ENCODE peak calls at places on chromosome 18, in four cellular contexts. Q is WTC11, I is K562, F is GM12878. W is an unnamed sample.

GRCh38 chr18:2338601-2339000 is 232.7 kb downstream of the METTL4 start:
- DNase-seq in Q (no peak), I (no peak), F (no peak), W (no peak)

GRCh38 chr18:13370995-13371625 is 152.6 kb downstream of the LDLRAD4 start:
- DNase-seq in Q (no peak), I (no peak), F (no peak), W (no peak)

GRCh38 chr18:14746897-14747296 is 1.1 kb upstream of the ANKRD30B start:
- DNase-seq in Q (no peak), I (no peak), F (no peak), W (no peak)

GRCh38 chr18:24076950-24077349 is 61.9 kb upstream of the CABYR start:
- DNase-seq in Q (no peak), I (no peak), F (no peak), W (no peak)

GRCh38 chr18:63773616-63774015 is 1.6 kb upstream of the SERPINB7 start:
- DNase-seq in Q (no peak), I (no peak), F (no peak), W (no peak)

GRCh38 chr18:79471048-79471447 is 75.3 kb downstream of the NFATC1 start:
- DNase-seq in Q (no peak), I (no peak), F (no peak), W (no peak)

GRCh38 chr18:64806232-64806631 is 657.3 kb upstream of the LINC00305 start:
- DNase-seq in Q (no peak), I (no peak), F (no peak), W (no peak)

GRCh38 chr18:79887181-79888000 is 64.1 kb downstream of the SLC66A2 start:
- DNase-seq in Q (no peak), I (no peak), F (no peak), W (no peak)

GRCh38 chr18:78627546-78628315 is 351.9 kb upstream of the SALL3 start:
- DNase-seq in Q (no peak), I (no peak), F (no peak), W (no peak)

GRCh38 chr18:41761329-41762028 is 193.6 kb upstream of the PIK3C3 start:
- DNase-seq in Q (no peak), I (no peak), F (no peak), W (no peak)

GRCh38 chr18:40949138-40949949 is 1005.7 kb upstream of the PIK3C3 start:
- DNase-seq in Q (no peak), I (no peak), F (no peak), W (no peak)

GRCh38 chr18:2895391-2895790 is 48.6 kb downstream of the EMILIN2 start:
- DNase-seq in Q (no peak), I (no peak), F (no peak), W (no peak)

GRCh38 chr18:6362559-6363129 is 52.1 kb downstream of the L3MBTL4 start:
- DNase-seq in Q (no peak), I (peak; percentile 28), F (no peak), W (no peak)

GRCh38 chr18:64710105-64710861 is 561.4 kb upstream of the LINC00305 start:
- DNase-seq in Q (no peak), I (no peak), F (no peak), W (no peak)

GRCh38 chr18:66548747-66549146 is 55.1 kb downstream of the CDH19 start:
- DNase-seq in Q (no peak), I (no peak), F (no peak), W (no peak)

GRCh38 chr18:51568151-51568550 is 370.7 kb upstream of the MEX3C start:
- DNase-seq in Q (no peak), I (no peak), F (no peak), W (no peak)

GRCh38 chr18:58952871-58953270 is 88.2 kb downstream of the ZNF532 start:
- DNase-seq in Q (no peak), I (no peak), F (no peak), W (peak; percentile 56)

GRCh38 chr18:60891936-60892335 is 441.3 kb upstream of the CDH20 start:
- DNase-seq in Q (no peak), I (no peak), F (no peak), W (no peak)

GRCh38 chr18:42649636-42650035 is 465.8 kb downstream of the RIT2 start:
- DNase-seq in Q (no peak), I (no peak), F (no peak), W (no peak)

GRCh38 chr18:26493021-26493420 is 55.3 kb downstream of the KCTD1 start:
- DNase-seq in Q (no peak), I (no peak), F (no peak), W (no peak)

GRCh38 chr18:8998481-8999217 is 103.8 kb upstream of the NDUFV2 start:
- DNase-seq in Q (no peak), I (peak; percentile 40), F (no peak), W (no peak)

GRCh38 chr18:55579471-55579870 is 8.5 kb downstream of the TCF4 start:
- DNase-seq in Q (no peak), I (no peak), F (no peak), W (no peak)

GRCh38 chr18:69402219-69402989 is 1.7 kb downstream of the DOK6 start:
- DNase-seq in Q (peak; percentile 29), I (no peak), F (no peak), W (peak; percentile 7)

GRCh38 chr18:28175930-28176673 is 828 bp downstream of the CDH2 start:
- DNase-seq in Q (peak; percentile 46), I (no peak), F (no peak), W (no peak)

GRCh38 chr18:46311491-46311890 is 207.3 kb downstream of the HAUS1 start:
- DNase-seq in Q (no peak), I (no peak), F (no peak), W (no peak)

GRCh38 chr18:56825312-56825711 is 174.2 kb downstream of the WDR7 start:
- DNase-seq in Q (no peak), I (no peak), F (no peak), W (no peak)

GRCh38 chr18:35582899-35583558 is 1.5 kb downstream of the GALNT1 start:
- DNase-seq in Q (no peak), I (no peak), F (no peak), W (peak; percentile 55)

GRCh38 chr18:68520406-68521075 is 194.4 kb downstream of the TMX3 start:
- DNase-seq in Q (no peak), I (no peak), F (no peak), W (no peak)

GRCh38 chr18:58208207-58208944 is 164.3 kb downstream of the NEDD4L start:
- DNase-seq in Q (no peak), I (no peak), F (no peak), W (no peak)

GRCh38 chr18:6219116-6219717 is 195.5 kb downstream of the L3MBTL4 start:
- DNase-seq in Q (peak; percentile 77), I (peak; percentile 36), F (no peak), W (peak; percentile 24)

GRCh38 chr18:56650056-56650455 is 1.1 kb upstream of the WDR7 start:
- DNase-seq in Q (no peak), I (no peak), F (no peak), W (no peak)

GRCh38 chr18:28916436-28916835 is 739.5 kb upstream of the CDH2 start:
- DNase-seq in Q (no peak), I (no peak), F (no peak), W (no peak)

GRCh38 chr18:8046421-8046820 is 479.3 kb downstream of the PTPRM start:
- DNase-seq in Q (no peak), I (no peak), F (no peak), W (no peak)

GRCh38 chr18:5144629-5145028 is 52.4 kb downstream of the AKAIN1 start:
- DNase-seq in Q (no peak), I (no peak), F (no peak), W (no peak)

GRCh38 chr18:58052960-58053359 is 8.9 kb downstream of the NEDD4L start:
- DNase-seq in Q (no peak), I (no peak), F (no peak), W (no peak)

GRCh38 chr18:59140287-59140885 is 702 bp downstream of the SEC11C start:
- DNase-seq in Q (peak; percentile 22), I (peak; percentile 31), F (no peak), W (peak; percentile 32)

GRCh38 chr18:57881818-57882413 is 78.8 kb upstream of the ATP8B1 start:
- DNase-seq in Q (peak; percentile 59), I (peak; percentile 33), F (peak; percentile 32), W (peak; percentile 75)

GRCh38 chr18:76459312-76459686 is 35.7 kb downstream of the ZNF516 start:
- DNase-seq in Q (no peak), I (no peak), F (no peak), W (no peak)
- TF ChIP-seq CREM in Q (no peak), I (no peak), F (no peak), W (no peak)

DNA sequence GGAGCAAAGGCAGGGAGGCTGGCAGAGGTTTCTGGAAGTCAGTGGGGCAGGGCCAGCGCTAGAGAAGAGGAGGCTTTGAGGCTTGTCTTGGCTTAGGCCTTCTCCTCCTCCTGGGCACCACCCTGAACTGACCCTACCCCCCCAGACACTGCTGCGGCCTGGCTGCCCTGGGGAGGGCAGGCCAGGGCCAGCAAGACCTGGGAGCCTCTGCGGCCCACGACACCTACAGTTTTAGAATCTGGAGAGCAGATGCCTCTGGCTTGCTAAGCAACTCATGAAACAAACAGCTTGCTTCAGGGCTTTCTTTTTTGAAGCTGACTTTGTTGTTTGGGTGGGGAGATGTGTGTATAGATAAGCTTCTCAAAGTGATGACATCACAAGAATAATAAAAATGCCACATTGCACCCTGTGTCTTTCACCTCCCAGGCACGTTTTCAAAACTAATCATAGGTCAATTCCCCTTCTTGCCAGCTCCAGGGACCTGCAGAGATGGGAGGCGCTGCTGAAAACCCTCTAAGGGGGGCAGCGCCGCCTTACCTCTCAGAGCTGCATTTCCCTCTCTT is 46.2 kb upstream of the SMAD7 start:
- DNase-seq in Q (no peak), I (no peak), F (no peak), W (peak; percentile 47)
- TF ChIP-seq ESRRA in Q (no peak), I (no peak), F (no peak), W (no peak)

GRCh38 chr18:33128581-33128980 is 311.9 kb downstream of the CCDC178 start:
- DNase-seq in Q (no peak), I (no peak), F (no peak), W (no peak)
- TF ChIP-seq CREM in Q (no peak), I (no peak), F (no peak), W (no peak)

DNA sequence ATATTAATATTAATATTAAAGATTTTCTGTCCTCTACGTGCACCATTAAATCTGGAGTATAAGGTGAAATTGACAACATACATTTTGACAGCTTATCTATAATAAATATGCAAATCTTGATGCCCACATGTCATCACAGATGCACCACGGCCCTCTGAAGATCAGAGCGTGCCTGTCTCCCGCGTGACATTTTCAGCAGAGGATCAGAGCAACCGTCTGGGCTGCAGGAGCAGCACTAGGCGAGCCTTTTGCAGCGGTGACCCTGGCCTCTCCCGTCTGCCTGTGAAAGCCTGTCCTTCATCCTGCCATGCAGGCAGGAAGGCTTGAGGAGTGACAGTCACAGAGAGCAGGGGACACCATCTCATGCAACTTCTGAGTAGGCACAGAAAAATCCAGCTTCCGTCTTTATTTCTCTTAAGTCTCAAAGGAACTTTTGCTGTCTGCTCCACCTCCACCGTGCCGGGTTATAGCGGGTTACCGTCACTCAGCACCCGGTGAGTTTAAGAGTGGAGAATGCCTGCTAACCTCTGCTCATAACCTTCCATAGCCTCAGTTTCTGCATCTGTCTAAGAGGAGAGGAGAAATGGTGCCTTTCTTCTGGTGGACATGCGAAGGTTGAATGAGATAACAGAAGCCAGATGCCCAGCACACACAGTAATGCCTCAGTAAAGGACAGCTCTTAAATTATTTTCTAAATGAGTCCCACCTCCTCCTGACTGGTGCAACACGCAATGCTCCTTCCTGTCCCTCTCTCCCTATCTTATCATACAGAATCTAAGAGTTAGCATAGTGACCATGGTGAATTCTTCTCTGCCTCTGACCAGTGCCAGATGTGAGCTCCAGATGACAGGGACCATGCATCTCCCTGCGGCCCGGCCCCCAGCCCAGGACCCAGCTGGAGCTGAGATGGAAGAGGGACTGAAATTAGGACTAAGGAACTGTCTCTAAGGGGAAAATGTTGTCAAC is 43.8 kb downstream of the CELF4 start:
- DNase-seq in Q (no peak), I (no peak), F (no peak), W (no peak)
- TF ChIP-seq ESRRA in Q (no peak), I (no peak), F (no peak), W (no peak)

GRCh38 chr18:72140007-72140406 is 404.1 kb downstream of the CBLN2 start:
- DNase-seq in Q (no peak), I (no peak), F (no peak), W (no peak)
- TF ChIP-seq CREM in Q (no peak), I (no peak), F (no peak), W (no peak)